ENCODE peak calls at places on chromosomes 13 and 19, in nine cellular contexts. M, Q, D, B, P, K, I, X and J are unnamed samples.

GRCh38 chr13:98542568-98543379 is 34.1 kb downstream of the STK24 start:
- DNase-seq in M (no peak), Q (no peak), D (no peak), B (peak; percentile 46), P (no peak), K (peak; percentile 49), I (no peak), X (no peak), J (no peak)

GRCh38 chr13:73816702-73817101 is 317.5 kb downstream of the KLF12 start:
- DNase-seq in M (no peak), Q (no peak), D (no peak), B (no peak), P (no peak), K (no peak), I (peak; percentile 83), X (no peak), J (no peak)

GRCh38 chr13:52405767-52406494 is at the start of gene THSD1:
- DNase-seq in M (no peak), Q (peak; percentile 38), D (peak; percentile 62), B (peak; percentile 47), P (no peak), K (peak; percentile 79), I (peak; percentile 31), X (peak; percentile 24), J (no peak)

GRCh38 chr19:43700368-43701015 is 15.4 kb upstream of the IRGC start:
- DNase-seq in M (no peak), Q (peak; percentile 40), D (peak; percentile 85), B (peak; percentile 58), P (peak; percentile 47), K (no peak), I (peak; percentile 70), X (peak; percentile 51), J (no peak)

GRCh38 chr13:94710881-94711560 is 1.3 kb downstream of the SOX21 start:
- DNase-seq in M (no peak), Q (no peak), D (no peak), B (no peak), P (no peak), K (peak; percentile 63), I (peak; percentile 59), X (no peak), J (no peak)

GRCh38 chr19:49343127-49343526 is 7.9 kb downstream of the CD37 start:
- DNase-seq in M (no peak), Q (no peak), D (no peak), B (no peak), P (no peak), K (peak; percentile 46), I (no peak), X (peak; percentile 4), J (no peak)

GRCh38 chr19:45153339-45154063 is 7.3 kb downstream of the NKPD1 start:
- DNase-seq in M (no peak), Q (peak; percentile 47), D (peak; percentile 51), B (no peak), P (no peak), K (no peak), I (no peak), X (peak; percentile 36), J (peak; percentile 15)

GRCh38 chr19:43463381-43464088 is 1.9 kb downstream of the LYPD3 start:
- DNase-seq in M (peak; percentile 73), Q (peak; percentile 99), D (peak; percentile 77), B (peak; percentile 97), P (peak; percentile 62), K (peak; percentile 99), I (peak; percentile 91), X (peak; percentile 99), J (peak; percentile 100)

GRCh38 chr13:73220966-73221720 is 162.3 kb downstream of the KLF5 start:
- DNase-seq in M (no peak), Q (no peak), D (peak; percentile 34), B (no peak), P (no peak), K (no peak), I (no peak), X (peak; percentile 39), J (no peak)

GRCh38 chr13:28597641-28598040 is 61.3 kb upstream of the POMP start:
- DNase-seq in M (no peak), Q (no peak), D (no peak), B (no peak), P (no peak), K (no peak), I (no peak), X (no peak), J (no peak)

GRCh38 chr13:75365724-75366173 is 116.2 kb downstream of the TBC1D4 start:
- DNase-seq in M (peak; percentile 78), Q (no peak), D (peak; percentile 96), B (no peak), P (peak; percentile 29), K (no peak), I (peak; percentile 92), X (no peak), J (no peak)
- TF ChIP-seq CTCF in M (no peak), Q (no peak), D (peak; percentile 18), B (no peak), P (peak; percentile 13), K (no peak), I (peak; percentile 26), X (no peak), J (no peak)

GRCh38 chr13:19818223-19818842 is 35.6 kb upstream of the PSPC1 start:
- DNase-seq in M (no peak), Q (peak; percentile 45), D (no peak), B (no peak), P (no peak), K (peak; percentile 91), I (peak; percentile 25), X (peak; percentile 19), J (no peak)
- H3K9me3 ChIP-seq in M (no peaks in the 10 kb centered on the region), Q (no peaks in the 10 kb centered on the region), D (no peaks in the 10 kb centered on the region), B (no peaks in the 10 kb centered on the region), P (peaks cover 6% of the 10 kb centered on the region), K (no peaks in the 10 kb centered on the region), I (no peaks in the 10 kb centered on the region), X (no peaks in the 10 kb centered on the region), J (no peaks in the 10 kb centered on the region)

DNA sequence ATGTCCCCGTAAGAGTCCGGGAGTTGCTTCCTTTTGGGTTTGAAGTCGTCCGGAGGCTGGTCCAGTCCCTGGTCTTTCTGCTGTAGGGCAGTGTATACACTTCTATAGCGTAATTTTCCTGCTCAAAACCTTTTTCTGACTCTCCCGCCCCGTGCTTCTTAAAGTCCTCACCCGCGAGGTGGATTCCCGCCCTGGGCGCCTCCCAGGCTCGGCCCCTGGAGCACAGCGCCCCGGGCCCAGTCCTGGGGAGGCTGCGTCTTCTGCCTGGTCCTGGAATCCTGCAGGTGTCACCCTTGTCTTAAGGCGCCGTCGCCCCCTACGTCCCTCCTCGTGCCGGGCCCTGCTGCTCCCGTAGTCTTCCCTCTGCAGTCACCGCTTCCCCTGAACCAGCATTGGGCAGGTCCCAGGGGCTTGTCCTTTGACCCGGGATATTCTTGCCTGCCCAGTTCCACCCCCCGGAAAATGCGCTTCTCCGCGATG is 34.4 kb upstream of the ZNF808 start:
- DNase-seq in M (no peak), Q (no peak), D (no peak), B (no peak), P (no peak), K (no peak), I (no peak), X (no peak), J (no peak)
- TF ChIP-seq CTCF in M (no peak), Q (no peak), D (no peak), B (no peak), P (no peak), K (peak; percentile 13), I (no peak), X (no peak), J (no peak)

GRCh38 chr19:23366437-23366836 is 28.8 kb downstream of the ZNF91 start:
- DNase-seq in M (no peak), Q (no peak), D (no peak), B (no peak), P (no peak), K (no peak), I (no peak), X (no peak), J (no peak)
- H3K9me3 ChIP-seq in M (peaks cover 30% of the 10 kb centered on the region), Q (peaks cover 94% of the 10 kb centered on the region), D (peaks cover 2% of the 10 kb centered on the region), B (peaks cover 52% of the 10 kb centered on the region), P (peaks cover 50% of the 10 kb centered on the region), K (peaks cover 74% of the 10 kb centered on the region), I (peaks cover 54% of the 10 kb centered on the region), X (peaks cover 87% of the 10 kb centered on the region), J (peaks cover 81% of the 10 kb centered on the region)

GRCh38 chr19:29119582-29119981 is 93.4 kb downstream of the UQCRFS1 start:
- DNase-seq in M (no peak), Q (no peak), D (no peak), B (no peak), P (no peak), K (no peak), I (no peak), X (no peak), J (no peak)
- TF ChIP-seq CTCF in M (no peak), Q (no peak), D (no peak), B (no peak), P (no peak), K (peak; percentile 16), I (no peak), X (no peak), J (no peak)

DNA sequence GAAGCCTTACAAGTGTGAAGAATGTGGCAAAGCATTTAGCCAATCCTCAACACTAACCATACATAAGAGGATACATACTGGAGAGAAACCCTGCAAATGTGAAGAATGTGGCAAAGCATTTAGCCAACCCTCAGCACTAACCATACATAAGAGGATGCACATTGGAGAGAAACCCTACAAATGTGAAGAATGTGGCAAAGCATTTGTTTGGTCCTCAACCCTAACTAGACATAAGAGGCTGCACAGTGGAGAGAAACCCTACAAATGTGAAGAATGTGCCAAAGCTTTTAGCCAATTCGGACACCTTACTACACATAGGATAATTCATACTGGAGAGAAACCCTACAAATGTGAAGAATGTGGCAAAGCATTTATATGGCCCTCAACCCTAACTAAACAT is 18.2 kb downstream of the ZNF726 start:
- DNase-seq in M (no peak), Q (no peak), D (no peak), B (no peak), P (no peak), K (no peak), I (no peak), X (no peak), J (no peak)
- H3K9me3 ChIP-seq in M (no peaks in the 10 kb centered on the region), Q (peaks cover 89% of the 10 kb centered on the region), D (no peaks in the 10 kb centered on the region), B (peaks cover 30% of the 10 kb centered on the region), P (peaks cover 13% of the 10 kb centered on the region), K (peaks cover 21% of the 10 kb centered on the region), I (peaks cover 51% of the 10 kb centered on the region), X (peaks cover 45% of the 10 kb centered on the region), J (peaks cover 46% of the 10 kb centered on the region)

GRCh38 chr19:7382694-7383093 is 34.0 kb downstream of the ARHGEF18 start:
- DNase-seq in M (no peak), Q (no peak), D (no peak), B (no peak), P (no peak), K (no peak), I (no peak), X (no peak), J (no peak)
- TF ChIP-seq CTCF in M (no peak), Q (no peak), D (no peak), B (no peak), P (no peak), K (no peak), I (peak; percentile 26), X (no peak), J (no peak)

DNA sequence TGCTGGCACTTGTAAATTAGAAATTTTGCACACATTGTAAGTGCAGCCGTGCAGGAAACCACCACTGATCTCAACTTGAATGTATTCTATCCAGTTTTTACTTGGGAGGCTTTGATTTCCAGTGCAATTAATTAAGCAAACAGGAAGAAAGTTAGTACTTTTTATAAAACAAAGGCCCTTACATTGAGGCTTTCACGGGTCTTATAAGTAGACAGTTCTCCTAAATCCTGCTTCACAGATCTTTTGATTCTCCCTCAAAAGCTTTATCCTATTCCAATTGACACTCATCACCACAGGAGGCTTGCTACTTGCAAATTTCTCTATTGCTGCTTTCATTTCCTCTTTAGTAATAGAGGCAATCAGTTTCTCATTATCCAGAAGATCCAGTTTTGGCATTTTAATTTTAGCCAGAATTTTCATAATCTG is 90.1 kb downstream of the ERCC5 start:
- DNase-seq in M (peak; percentile 20), Q (no peak), D (no peak), B (no peak), P (no peak), K (no peak), I (no peak), X (no peak), J (no peak)
- H3K9me3 ChIP-seq in M (peaks cover 4% of the 10 kb centered on the region), Q (no peaks in the 10 kb centered on the region), D (no peaks in the 10 kb centered on the region), B (peaks cover 5% of the 10 kb centered on the region), P (no peaks in the 10 kb centered on the region), K (no peaks in the 10 kb centered on the region), I (no peaks in the 10 kb centered on the region), X (no peaks in the 10 kb centered on the region), J (no peaks in the 10 kb centered on the region)